ENCODE peak calls at places on chromosome 15, in ten cellular contexts. One of them, this sample, is unnamed. For H3K4me1, the result is how much of the 10 kb centered on the place peaks cover.

GRCh38 chr15:43230640-43231115 is 9.9 kb upstream of the EPB42 start:
- DNase-seq in ascending aorta: no peak
- DNase-seq in GM23338: no peak
- DNase-seq in tibial artery: peak
- DNase-seq in suprapubic skin: no peak
- DNase-seq in H1: no peak
- DNase-seq in stomach: no peak
- DNase-seq in lower lobe of right lung: no peak
- DNase-seq in left lung: no peak
- DNase-seq in CD8-positive, alpha-beta memory T cell: no peak
- DNase-seq in this sample: no peak

GRCh38 chr15:43545426-43545825 is 28.0 kb downstream of the MAP1A start:
- DNase-seq in left lung: no peak
- DNase-seq in lower lobe of right lung: no peak
- DNase-seq in suprapubic skin: no peak
- DNase-seq in GM23338: no peak
- DNase-seq in stomach: no peak
- DNase-seq in ascending aorta: no peak
- DNase-seq in H1: no peak
- DNase-seq in CD8-positive, alpha-beta memory T cell: no peak
- DNase-seq in tibial artery: no peak
- DNase-seq in this sample: no peak

GRCh38 chr15:89395461-89395875 is 60.8 kb upstream of the POLG start:
- DNase-seq in stomach: no peak
- DNase-seq in GM23338: no peak
- DNase-seq in lower lobe of right lung: no peak
- DNase-seq in left lung: no peak
- DNase-seq in tibial artery: no peak
- DNase-seq in suprapubic skin: no peak
- DNase-seq in ascending aorta: no peak
- DNase-seq in CD8-positive, alpha-beta memory T cell: no peak
- DNase-seq in H1: no peak
- DNase-seq in this sample: no peak

GRCh38 chr15:51184637-51185036 is 89.9 kb upstream of the TNFAIP8L3 start:
- DNase-seq in stomach: no peak
- DNase-seq in ascending aorta: no peak
- DNase-seq in CD8-positive, alpha-beta memory T cell: no peak
- DNase-seq in tibial artery: no peak
- DNase-seq in suprapubic skin: no peak
- DNase-seq in lower lobe of right lung: no peak
- DNase-seq in left lung: no peak
- DNase-seq in H1: no peak
- DNase-seq in GM23338: no peak
- DNase-seq in this sample: no peak

GRCh38 chr15:89649013-89649625 is 6.1 kb downstream of the KIF7 start:
- DNase-seq in lower lobe of right lung: no peak
- DNase-seq in stomach: no peak
- DNase-seq in CD8-positive, alpha-beta memory T cell: no peak
- DNase-seq in H1: peak
- DNase-seq in tibial artery: peak
- DNase-seq in suprapubic skin: peak
- DNase-seq in left lung: peak
- DNase-seq in ascending aorta: no peak
- DNase-seq in GM23338: no peak
- DNase-seq in this sample: no peak

GRCh38 chr15:62989366-62990055 is 53.0 kb upstream of the TPM1 start:
- DNase-seq in left lung: no peak
- DNase-seq in CD8-positive, alpha-beta memory T cell: no peak
- DNase-seq in tibial artery: no peak
- DNase-seq in suprapubic skin: no peak
- DNase-seq in stomach: no peak
- DNase-seq in H1: no peak
- DNase-seq in GM23338: no peak
- DNase-seq in lower lobe of right lung: no peak
- DNase-seq in ascending aorta: no peak
- DNase-seq in this sample: no peak

GRCh38 chr15:94070341-94071275 is 160.8 kb upstream of the MCTP2 start:
- DNase-seq in stomach: peak
- DNase-seq in lower lobe of right lung: peak
- DNase-seq in H1: peak
- DNase-seq in tibial artery: no peak
- DNase-seq in ascending aorta: no peak
- DNase-seq in GM23338: peak
- DNase-seq in left lung: peak
- DNase-seq in suprapubic skin: peak
- DNase-seq in CD8-positive, alpha-beta memory T cell: no peak
- DNase-seq in this sample: peak

GRCh38 chr15:31484986-31485385 is 158.4 kb downstream of the KLF13 start:
- DNase-seq in left lung: no peak
- DNase-seq in lower lobe of right lung: no peak
- DNase-seq in suprapubic skin: peak
- DNase-seq in H1: no peak
- DNase-seq in stomach: peak
- DNase-seq in GM23338: no peak
- DNase-seq in CD8-positive, alpha-beta memory T cell: no peak
- DNase-seq in tibial artery: no peak
- DNase-seq in ascending aorta: no peak
- DNase-seq in this sample: peak

GRCh38 chr15:29970402-29970695 is 112.4 kb upstream of the GOLGA8J start:
- DNase-seq in tibial artery: no peak
- DNase-seq in H1: no peak
- DNase-seq in GM23338: no peak
- DNase-seq in ascending aorta: no peak
- DNase-seq in lower lobe of right lung: no peak
- DNase-seq in suprapubic skin: no peak
- DNase-seq in left lung: no peak
- DNase-seq in stomach: no peak
- DNase-seq in CD8-positive, alpha-beta memory T cell: no peak
- DNase-seq in this sample: no peak

GRCh38 chr15:47517737-47518136 is 199.6 kb upstream of the SEMA6D start:
- DNase-seq in ascending aorta: no peak
- DNase-seq in CD8-positive, alpha-beta memory T cell: no peak
- DNase-seq in lower lobe of right lung: no peak
- DNase-seq in left lung: no peak
- DNase-seq in tibial artery: peak
- DNase-seq in H1: no peak
- DNase-seq in GM23338: no peak
- DNase-seq in suprapubic skin: no peak
- DNase-seq in stomach: no peak
- DNase-seq in this sample: no peak

GRCh38 chr15:81304226-81304625 is 19.7 kb downstream of the STARD5 start:
- DNase-seq in left lung: peak
- DNase-seq in ascending aorta: no peak
- DNase-seq in stomach: no peak
- DNase-seq in GM23338: no peak
- DNase-seq in suprapubic skin: no peak
- DNase-seq in H1: no peak
- DNase-seq in CD8-positive, alpha-beta memory T cell: no peak
- DNase-seq in tibial artery: peak
- DNase-seq in lower lobe of right lung: no peak
- DNase-seq in this sample: no peak

GRCh38 chr15:75544273-75544862 is 34.7 kb downstream of the PTPN9 start:
- DNase-seq in CD8-positive, alpha-beta memory T cell: no peak
- DNase-seq in H1: no peak
- DNase-seq in left lung: peak
- DNase-seq in ascending aorta: no peak
- DNase-seq in stomach: no peak
- DNase-seq in tibial artery: no peak
- DNase-seq in GM23338: no peak
- DNase-seq in lower lobe of right lung: no peak
- DNase-seq in suprapubic skin: no peak
- DNase-seq in this sample: no peak

GRCh38 chr15:76376029-76376428 is 39.5 kb downstream of the ISL2 start:
- DNase-seq in stomach: no peak
- DNase-seq in H1: no peak
- DNase-seq in tibial artery: no peak
- DNase-seq in left lung: no peak
- DNase-seq in ascending aorta: no peak
- DNase-seq in GM23338: peak
- DNase-seq in suprapubic skin: no peak
- DNase-seq in CD8-positive, alpha-beta memory T cell: no peak
- DNase-seq in lower lobe of right lung: no peak
- DNase-seq in this sample: no peak

GRCh38 chr15:101128696-101129095 is 123.2 kb downstream of the CHSY1 start:
- DNase-seq in ascending aorta: no peak
- DNase-seq in left lung: no peak
- DNase-seq in stomach: no peak
- DNase-seq in suprapubic skin: no peak
- DNase-seq in tibial artery: no peak
- DNase-seq in H1: no peak
- DNase-seq in GM23338: no peak
- DNase-seq in CD8-positive, alpha-beta memory T cell: no peak
- DNase-seq in lower lobe of right lung: no peak
- DNase-seq in this sample: no peak
- H3K4me1 ChIP-seq in ascending aorta: under half
- H3K4me1 ChIP-seq in left lung: under half
- H3K4me1 ChIP-seq in stomach: under half
- H3K4me1 ChIP-seq in suprapubic skin: under half
- H3K4me1 ChIP-seq in tibial artery: under half
- H3K4me1 ChIP-seq in H1: under half
- H3K4me1 ChIP-seq in GM23338: under half
- H3K4me1 ChIP-seq in CD8-positive, alpha-beta memory T cell: under half
- H3K4me1 ChIP-seq in lower lobe of right lung: under half
- H3K4me1 ChIP-seq in this sample: under half

DNA sequence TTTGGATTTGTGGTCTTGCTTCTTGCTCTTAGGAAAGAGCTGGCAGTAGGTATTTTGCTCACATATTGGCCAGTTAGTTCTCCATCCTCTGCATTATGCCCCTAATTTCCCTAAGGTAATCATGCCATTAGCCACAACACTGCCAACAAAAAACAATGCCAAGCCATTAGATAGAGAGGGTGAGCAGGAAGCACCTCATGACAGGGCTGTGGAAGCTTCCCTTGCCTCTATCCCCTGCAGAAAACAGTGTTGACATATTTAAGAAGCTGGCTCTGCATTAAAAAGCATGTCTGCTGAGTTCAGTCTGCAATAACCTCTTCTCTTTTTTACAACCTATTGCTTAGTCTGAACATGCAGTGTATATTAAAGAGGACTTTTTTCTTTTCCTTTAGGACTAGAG is 93.4 kb upstream of the UBE3A start:
- DNase-seq in stomach: no peak
- DNase-seq in left lung: no peak
- DNase-seq in GM23338: no peak
- DNase-seq in H1: no peak
- DNase-seq in lower lobe of right lung: no peak
- DNase-seq in tibial artery: no peak
- DNase-seq in suprapubic skin: no peak
- DNase-seq in CD8-positive, alpha-beta memory T cell: no peak
- DNase-seq in ascending aorta: no peak
- DNase-seq in this sample: no peak
- H3K4me1 ChIP-seq in stomach: under half
- H3K4me1 ChIP-seq in left lung: under half
- H3K4me1 ChIP-seq in GM23338: under half
- H3K4me1 ChIP-seq in H1: under half
- H3K4me1 ChIP-seq in lower lobe of right lung: under half
- H3K4me1 ChIP-seq in tibial artery: under half
- H3K4me1 ChIP-seq in suprapubic skin: under half
- H3K4me1 ChIP-seq in CD8-positive, alpha-beta memory T cell: under half
- H3K4me1 ChIP-seq in ascending aorta: under half
- H3K4me1 ChIP-seq in this sample: under half

DNA sequence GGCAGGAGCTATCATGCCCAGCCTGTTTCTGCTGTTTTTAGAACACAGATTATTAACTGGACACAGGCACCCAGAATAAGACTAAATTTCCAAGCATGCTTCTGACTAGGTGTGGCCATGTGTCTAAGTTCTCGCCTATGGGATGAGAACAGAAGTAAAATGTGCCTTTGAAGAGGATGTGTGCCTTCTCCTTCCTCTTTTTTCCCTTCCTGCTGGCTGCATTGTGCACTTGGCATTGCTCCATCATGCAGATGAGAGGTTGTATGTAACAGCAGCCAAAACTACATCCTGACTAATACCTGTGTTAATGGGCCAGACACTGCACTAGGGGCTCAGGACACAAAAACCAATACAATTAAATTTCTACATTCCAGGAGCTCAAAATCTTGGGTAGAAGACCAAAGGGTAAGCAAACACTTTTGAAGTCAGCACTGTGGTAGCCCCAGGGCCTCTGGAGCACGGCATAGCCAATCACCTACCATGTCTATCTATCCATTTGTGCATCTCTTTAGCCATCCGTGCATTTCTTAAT is 40.9 kb upstream of the RNU6-1 start:
- DNase-seq in CD8-positive, alpha-beta memory T cell: no peak
- DNase-seq in stomach: peak
- DNase-seq in GM23338: no peak
- DNase-seq in tibial artery: peak
- DNase-seq in suprapubic skin: no peak
- DNase-seq in lower lobe of right lung: no peak
- DNase-seq in H1: no peak
- DNase-seq in left lung: peak
- DNase-seq in ascending aorta: no peak
- DNase-seq in this sample: peak
- H3K4me1 ChIP-seq in CD8-positive, alpha-beta memory T cell: under half
- H3K4me1 ChIP-seq in stomach: under half
- H3K4me1 ChIP-seq in GM23338: under half
- H3K4me1 ChIP-seq in tibial artery: under half
- H3K4me1 ChIP-seq in suprapubic skin: under half
- H3K4me1 ChIP-seq in lower lobe of right lung: under half
- H3K4me1 ChIP-seq in H1: under half
- H3K4me1 ChIP-seq in left lung: under half
- H3K4me1 ChIP-seq in ascending aorta: under half
- H3K4me1 ChIP-seq in this sample: under half

GRCh38 chr15:58473720-58474119 is 41.9 kb downstream of the LIPC start:
- DNase-seq in CD8-positive, alpha-beta memory T cell: no peak
- DNase-seq in stomach: no peak
- DNase-seq in ascending aorta: no peak
- DNase-seq in lower lobe of right lung: no peak
- DNase-seq in suprapubic skin: no peak
- DNase-seq in GM23338: no peak
- DNase-seq in tibial artery: no peak
- DNase-seq in H1: no peak
- DNase-seq in left lung: no peak
- DNase-seq in this sample: no peak

GRCh38 chr15:58469432-58470353 is 37.9 kb downstream of the LIPC start:
- DNase-seq in stomach: peak
- DNase-seq in GM23338: peak
- DNase-seq in ascending aorta: no peak
- DNase-seq in tibial artery: no peak
- DNase-seq in suprapubic skin: peak
- DNase-seq in H1: no peak
- DNase-seq in CD8-positive, alpha-beta memory T cell: no peak
- DNase-seq in lower lobe of right lung: no peak
- DNase-seq in left lung: peak
- DNase-seq in this sample: no peak

GRCh38 chr15:58472821-58473581 is 41.2 kb downstream of the LIPC start:
- DNase-seq in lower lobe of right lung: no peak
- DNase-seq in H1: no peak
- DNase-seq in CD8-positive, alpha-beta memory T cell: peak
- DNase-seq in GM23338: no peak
- DNase-seq in left lung: no peak
- DNase-seq in tibial artery: no peak
- DNase-seq in suprapubic skin: no peak
- DNase-seq in stomach: no peak
- DNase-seq in ascending aorta: no peak
- DNase-seq in this sample: no peak

GRCh38 chr15:58472221-58472620 is 40.4 kb downstream of the LIPC start:
- DNase-seq in left lung: no peak
- DNase-seq in GM23338: no peak
- DNase-seq in stomach: no peak
- DNase-seq in CD8-positive, alpha-beta memory T cell: no peak
- DNase-seq in tibial artery: no peak
- DNase-seq in suprapubic skin: no peak
- DNase-seq in ascending aorta: no peak
- DNase-seq in H1: no peak
- DNase-seq in lower lobe of right lung: no peak
- DNase-seq in this sample: no peak

GRCh38 chr15:58471341-58471740 is 39.5 kb downstream of the LIPC start:
- DNase-seq in tibial artery: no peak
- DNase-seq in GM23338: no peak
- DNase-seq in stomach: no peak
- DNase-seq in lower lobe of right lung: no peak
- DNase-seq in suprapubic skin: no peak
- DNase-seq in ascending aorta: no peak
- DNase-seq in left lung: no peak
- DNase-seq in CD8-positive, alpha-beta memory T cell: no peak
- DNase-seq in H1: no peak
- DNase-seq in this sample: no peak
- H3K4me1 ChIP-seq in tibial artery: under half
- H3K4me1 ChIP-seq in GM23338: under half
- H3K4me1 ChIP-seq in stomach: under half
- H3K4me1 ChIP-seq in lower lobe of right lung: under half
- H3K4me1 ChIP-seq in suprapubic skin: under half
- H3K4me1 ChIP-seq in ascending aorta: under half
- H3K4me1 ChIP-seq in left lung: under half
- H3K4me1 ChIP-seq in CD8-positive, alpha-beta memory T cell: under half
- H3K4me1 ChIP-seq in H1: under half
- H3K4me1 ChIP-seq in this sample: under half